ENCODE peak calls at places on chromosomes 2 and 18, in five cellular contexts. B is activated naive CD4-positive, alpha-beta T cell treated with anti-CD3 and anti-CD28 coated beads, Interleukin-2, amount 50 U/mL, for 72 hours; H is upper lobe of right lung; L is central memory CD8-positive, alpha-beta T cell; F is left cardiac atrium. V is an unnamed sample.

GRCh38 chr2:54859416-54859815 is 136.0 kb downstream of the EML6 start:
- ATAC-seq in L (no peak), F (no peak), H (no peak), B (no peak), V (no peak)

GRCh38 chr2:127776122-127776780 is 34.7 kb downstream of the WDR33 start:
- ATAC-seq in L (no peak), F (no peak), H (peak; percentile 45), B (no peak), V (no peak)

GRCh38 chr2:36706021-36706328 is 9.5 kb downstream of the VIT start:
- ATAC-seq in L (no peak), B (no peak), H (peak; percentile 66), F (no peak), V (no peak)

GRCh38 chr2:178163395-178163794 is 30.9 kb upstream of the OSBPL6 start:
- ATAC-seq in B (no peak), H (no peak), F (peak; percentile 33), L (no peak), V (no peak)

GRCh38 chr2:43634604-43635306 is 2.3 kb upstream of the PLEKHH2 start:
- ATAC-seq in L (no peak), B (no peak), H (no peak), F (peak; percentile 56), V (peak; percentile 53)

GRCh38 chr2:70094978-70095832 is 7.9 kb downstream of the PCBP1 start:
- ATAC-seq in B (peak; percentile 43), F (peak; percentile 79), H (peak; percentile 96), L (peak; percentile 93), V (peak; percentile 78)

GRCh38 chr2:157439792-157440186 is 4.1 kb downstream of the CYTIP start:
- ATAC-seq in B (peak; percentile 74), H (peak; percentile 62), L (no peak), F (peak; percentile 36), V (no peak)

GRCh38 chr2:122028371-122029102 is 273.1 kb downstream of the TSN start:
- ATAC-seq in B (no peak), L (no peak), F (peak; percentile 92), H (peak; percentile 63), V (no peak)

GRCh38 chr2:144143294-144144092 is 376.4 kb downstream of the ZEB2 start:
- ATAC-seq in H (peak; percentile 65), L (no peak), B (no peak), F (peak; percentile 54), V (no peak)

GRCh38 chr2:28649481-28650260 is 102.0 kb upstream of the PPP1CB start:
- ATAC-seq in F (peak; percentile 45), L (peak; percentile 36), H (no peak), B (peak; percentile 98), V (peak; percentile 89)

GRCh38 chr2:446963-447540 is 159.2 kb upstream of the ALKAL2 start:
- ATAC-seq in L (no peak), B (no peak), H (no peak), F (no peak), V (no peak)

GRCh38 chr2:205670292-205670691 is 12.0 kb upstream of the NRP2 start:
- ATAC-seq in F (no peak), B (no peak), L (no peak), H (no peak), V (peak; percentile 90)

GRCh38 chr18:76564636-76565237 is 69.7 kb upstream of the ZNF516 start:
- ATAC-seq in B (no peak), L (no peak), F (no peak), H (no peak), V (no peak)

GRCh38 chr18:2515908-2516625 is 55.2 kb downstream of the METTL4 start:
- ATAC-seq in B (peak; percentile 94), F (peak; percentile 43), H (peak; percentile 80), L (peak; percentile 77), V (peak; percentile 91)

GRCh38 chr2:65722028-65722427 is 289.6 kb upstream of the SPRED2 start:
- ATAC-seq in L (no peak), H (peak; percentile 73), B (no peak), F (peak; percentile 86), V (peak; percentile 55)

GRCh38 chr2:174615951-174616436 is 18.4 kb upstream of the WIPF1 start:
- ATAC-seq in H (no peak), L (peak; percentile 58), B (peak; percentile 46), F (peak; percentile 77), V (no peak)

GRCh38 chr2:88620015-88620414 is 7.2 kb downstream of the EIF2AK3 start:
- ATAC-seq in F (no peak), B (no peak), H (peak; percentile 53), L (no peak), V (no peak)

GRCh38 chr2:171318463-171318934 is 115.3 kb downstream of the METTL8 start:
- ATAC-seq in H (no peak), F (peak; percentile 66), B (peak; percentile 43), L (no peak), V (no peak)

V was measured in esophagus mucosa.